ENCODE peak calls at places on chromosomes 13 and 19, in four cellular contexts. One of them, this sample, is unnamed.

GRCh38 chr19:48543121-48543710 is 8.8 kb upstream of the SULT2B1 start:
- DNase-seq in fibroblast of pulmonary artery: peak; percentile 62
- DNase-seq in body of pancreas: peak; percentile 29
- DNase-seq in psoas muscle: peak; percentile 67
- DNase-seq in this sample: no peak

GRCh38 chr19:45306522-45307027 is 16.1 kb downstream of the CKM start:
- DNase-seq in fibroblast of pulmonary artery: no peak
- DNase-seq in psoas muscle: no peak
- DNase-seq in body of pancreas: no peak
- DNase-seq in this sample: no peak

GRCh38 chr13:73698859-73699258 is 435.3 kb downstream of the KLF12 start:
- DNase-seq in body of pancreas: no peak
- DNase-seq in psoas muscle: no peak
- DNase-seq in fibroblast of pulmonary artery: peak; percentile 16
- DNase-seq in this sample: no peak

GRCh38 chr19:45355910-45356309 is 14.5 kb downstream of the ERCC2 start:
- DNase-seq in fibroblast of pulmonary artery: no peak
- DNase-seq in body of pancreas: no peak
- DNase-seq in psoas muscle: no peak
- DNase-seq in this sample: no peak

GRCh38 chr19:55461259-55461973 is at the start of gene ISOC2:
- DNase-seq in fibroblast of pulmonary artery: peak; percentile 100
- DNase-seq in body of pancreas: peak; percentile 100
- DNase-seq in psoas muscle: peak; percentile 100
- DNase-seq in this sample: peak; percentile 95

GRCh38 chr13:112651750-112652511 is 37.9 kb upstream of the ATP11A start:
- DNase-seq in fibroblast of pulmonary artery: no peak
- DNase-seq in body of pancreas: no peak
- DNase-seq in psoas muscle: no peak
- DNase-seq in this sample: no peak

GRCh38 chr13:29428310-29428991 is 167.0 kb downstream of the SLC7A1 start:
- DNase-seq in psoas muscle: peak; percentile 52
- DNase-seq in fibroblast of pulmonary artery: no peak
- DNase-seq in body of pancreas: no peak
- DNase-seq in this sample: no peak

GRCh38 chr13:98564204-98564603 is 12.7 kb downstream of the STK24 start:
- DNase-seq in fibroblast of pulmonary artery: no peak
- DNase-seq in body of pancreas: no peak
- DNase-seq in psoas muscle: no peak
- DNase-seq in this sample: no peak

GRCh38 chr19:58182577-58182988 is 278 bp upstream of the ZNF274 start:
- DNase-seq in fibroblast of pulmonary artery: no peak
- DNase-seq in psoas muscle: no peak
- DNase-seq in body of pancreas: no peak
- DNase-seq in this sample: no peak

GRCh38 chr13:51785592-51786424 is 18.2 kb downstream of the DHRS12 start:
- DNase-seq in body of pancreas: peak; percentile 62
- DNase-seq in fibroblast of pulmonary artery: peak; percentile 51
- DNase-seq in psoas muscle: peak; percentile 72
- DNase-seq in this sample: no peak

GRCh38 chr13:79423801-79424642 is 18.0 kb upstream of the RBM26 start:
- DNase-seq in body of pancreas: no peak
- DNase-seq in fibroblast of pulmonary artery: peak; percentile 80
- DNase-seq in psoas muscle: no peak
- DNase-seq in this sample: peak; percentile 14

GRCh38 chr13:36088001-36088400 is 43.2 kb downstream of the DCLK1 start:
- DNase-seq in psoas muscle: no peak
- DNase-seq in body of pancreas: no peak
- DNase-seq in fibroblast of pulmonary artery: no peak
- DNase-seq in this sample: peak; percentile 60

GRCh38 chr13:73440296-73440895 is 381.6 kb downstream of the KLF5 start:
- DNase-seq in fibroblast of pulmonary artery: peak; percentile 29
- DNase-seq in body of pancreas: no peak
- DNase-seq in psoas muscle: no peak
- DNase-seq in this sample: no peak

GRCh38 chr19:38122402-38123093 is 101.5 kb downstream of the DPF1 start:
- DNase-seq in psoas muscle: no peak
- DNase-seq in fibroblast of pulmonary artery: no peak
- DNase-seq in body of pancreas: no peak
- DNase-seq in this sample: no peak

GRCh38 chr13:82076421-82076820 is 1735.5 kb upstream of the SPRY2 start:
- DNase-seq in body of pancreas: no peak
- DNase-seq in psoas muscle: no peak
- DNase-seq in fibroblast of pulmonary artery: no peak
- DNase-seq in this sample: no peak

GRCh38 chr19:3346677-3347353 is 19.6 kb upstream of the NFIC start:
- DNase-seq in fibroblast of pulmonary artery: peak; percentile 79
- DNase-seq in body of pancreas: peak; percentile 93
- DNase-seq in psoas muscle: peak; percentile 89
- DNase-seq in this sample: no peak

GRCh38 chr19:20162821-20163220 is 4.2 kb upstream of the ZNF486 start:
- DNase-seq in psoas muscle: no peak
- DNase-seq in fibroblast of pulmonary artery: no peak
- DNase-seq in body of pancreas: no peak
- DNase-seq in this sample: no peak

GRCh38 chr19:53612762-53613526 is 18.9 kb upstream of the DPRX start:
- DNase-seq in body of pancreas: no peak
- DNase-seq in fibroblast of pulmonary artery: no peak
- DNase-seq in psoas muscle: no peak
- DNase-seq in this sample: no peak

GRCh38 chr13:57724486-57725272 is 93.1 kb downstream of the PCDH17 start:
- DNase-seq in body of pancreas: no peak
- DNase-seq in psoas muscle: no peak
- DNase-seq in fibroblast of pulmonary artery: no peak
- DNase-seq in this sample: no peak

GRCh38 chr13:19794552-19795143 is 11.9 kb upstream of the PSPC1 start:
- DNase-seq in psoas muscle: no peak
- DNase-seq in body of pancreas: no peak
- DNase-seq in fibroblast of pulmonary artery: no peak
- DNase-seq in this sample: no peak

GRCh38 chr19:12825259-12826131 is 8.9 kb downstream of the RTBDN start:
- DNase-seq in psoas muscle: no peak
- DNase-seq in fibroblast of pulmonary artery: no peak
- DNase-seq in body of pancreas: no peak
- DNase-seq in this sample: no peak

GRCh38 chr19:18439025-18439909 is 1.3 kb upstream of the ISYNA1 start:
- DNase-seq in fibroblast of pulmonary artery: peak; percentile 65
- DNase-seq in body of pancreas: peak; percentile 56
- DNase-seq in psoas muscle: no peak
- DNase-seq in this sample: no peak

GRCh38 chr19:50534478-50534877 is 20.8 kb upstream of the ASPDH start:
- DNase-seq in fibroblast of pulmonary artery: no peak
- DNase-seq in psoas muscle: no peak
- DNase-seq in body of pancreas: no peak
- DNase-seq in this sample: no peak
- H3K4me3 ChIP-seq in fibroblast of pulmonary artery: no peak overlapping the region
- H3K4me3 ChIP-seq in psoas muscle: no peak overlapping the region
- H3K4me3 ChIP-seq in body of pancreas: no peak overlapping the region
- H3K4me3 ChIP-seq in this sample: no peak overlapping the region

GRCh38 chr13:106243011-106243410 is 292.5 kb downstream of the EFNB2 start:
- DNase-seq in fibroblast of pulmonary artery: no peak
- DNase-seq in psoas muscle: no peak
- DNase-seq in body of pancreas: no peak
- DNase-seq in this sample: no peak

GRCh38 chr13:106242554-106242953 is 292.9 kb downstream of the EFNB2 start:
- DNase-seq in psoas muscle: no peak
- DNase-seq in fibroblast of pulmonary artery: no peak
- DNase-seq in body of pancreas: no peak
- DNase-seq in this sample: no peak

GRCh38 chr13:106241974-106242373 is 293.5 kb downstream of the EFNB2 start:
- DNase-seq in psoas muscle: no peak
- DNase-seq in fibroblast of pulmonary artery: no peak
- DNase-seq in body of pancreas: no peak
- DNase-seq in this sample: no peak

GRCh38 chr13:106246817-106247216 is 288.6 kb downstream of the EFNB2 start:
- DNase-seq in fibroblast of pulmonary artery: no peak
- DNase-seq in body of pancreas: no peak
- DNase-seq in psoas muscle: no peak
- DNase-seq in this sample: no peak

DNA sequence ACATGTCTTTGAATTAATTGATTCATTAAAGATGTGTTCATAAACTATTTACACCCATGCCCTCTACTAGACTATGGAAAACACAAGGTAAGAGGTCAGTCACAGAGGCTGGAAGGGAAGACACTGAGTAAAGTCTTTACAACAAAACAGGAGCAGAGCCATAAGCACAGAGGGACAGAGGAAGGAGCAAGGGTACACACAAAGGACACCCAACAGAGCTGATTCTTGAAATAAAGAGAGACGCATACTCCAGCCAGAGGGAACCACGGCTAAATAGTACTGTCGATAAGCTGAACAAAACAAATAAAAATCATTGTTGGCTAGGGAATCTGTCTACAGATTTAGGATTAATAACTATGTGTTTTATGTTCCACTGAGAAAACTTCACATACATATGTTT is 289.2 kb downstream of the EFNB2 start:
- DNase-seq in fibroblast of pulmonary artery: no peak
- DNase-seq in psoas muscle: no peak
- DNase-seq in body of pancreas: no peak
- DNase-seq in this sample: no peak
- TF ChIP-seq CTCF in fibroblast of pulmonary artery: no peak
- TF ChIP-seq CTCF in psoas muscle: no peak
- TF ChIP-seq CTCF in body of pancreas: no peak
- TF ChIP-seq CTCF in this sample: no peak

GRCh38 chr13:50527612-50528509 is 315.6 kb downstream of the DLEU7 start:
- DNase-seq in body of pancreas: no peak
- DNase-seq in psoas muscle: no peak
- DNase-seq in fibroblast of pulmonary artery: no peak
- DNase-seq in this sample: no peak

GRCh38 chr13:50526771-50527567 is 316.5 kb downstream of the DLEU7 start:
- DNase-seq in psoas muscle: peak; percentile 61
- DNase-seq in fibroblast of pulmonary artery: no peak
- DNase-seq in body of pancreas: no peak
- DNase-seq in this sample: no peak

GRCh38 chr13:50531917-50532899 is 311.3 kb downstream of the DLEU7 start:
- DNase-seq in fibroblast of pulmonary artery: peak; percentile 71
- DNase-seq in psoas muscle: no peak
- DNase-seq in body of pancreas: no peak
- DNase-seq in this sample: no peak

GRCh38 chr13:50524540-50524939 is 319.0 kb downstream of the DLEU7 start:
- DNase-seq in psoas muscle: no peak
- DNase-seq in fibroblast of pulmonary artery: no peak
- DNase-seq in body of pancreas: no peak
- DNase-seq in this sample: no peak

GRCh38 chr13:50529154-50529882 is 314.2 kb downstream of the DLEU7 start:
- DNase-seq in fibroblast of pulmonary artery: peak; percentile 93
- DNase-seq in psoas muscle: peak; percentile 90
- DNase-seq in body of pancreas: peak; percentile 80
- DNase-seq in this sample: no peak
- H3K4me3 ChIP-seq in fibroblast of pulmonary artery: no peak overlapping the region
- H3K4me3 ChIP-seq in psoas muscle: peak overlapping the region; percentile 54
- H3K4me3 ChIP-seq in body of pancreas: no peak overlapping the region
- H3K4me3 ChIP-seq in this sample: no peak overlapping the region

DNA sequence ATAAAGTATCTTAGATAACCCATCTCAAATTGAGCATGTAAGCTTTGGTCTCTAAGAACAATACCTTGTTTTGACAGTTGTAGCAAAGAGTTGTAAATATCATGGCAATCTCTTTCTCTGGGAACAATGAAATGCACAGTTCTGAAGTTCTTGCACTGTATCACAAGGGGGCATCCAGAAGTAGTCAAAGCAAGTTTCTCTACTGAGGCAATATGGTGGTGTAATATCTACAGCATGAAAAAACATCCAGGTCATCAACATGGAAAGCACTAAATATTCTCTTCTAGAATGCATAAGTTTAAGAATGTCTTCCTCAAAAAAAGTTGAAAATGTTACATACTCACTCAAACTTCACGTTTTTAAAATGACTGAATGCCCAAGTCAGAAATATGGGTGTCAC is 19.6 kb downstream of the MTMR6 start:
- DNase-seq in body of pancreas: no peak
- DNase-seq in fibroblast of pulmonary artery: peak; percentile 50
- DNase-seq in psoas muscle: no peak
- DNase-seq in this sample: no peak
- TF ChIP-seq CTCF in body of pancreas: no peak
- TF ChIP-seq CTCF in fibroblast of pulmonary artery: peak; percentile 40
- TF ChIP-seq CTCF in psoas muscle: no peak
- TF ChIP-seq CTCF in this sample: no peak

DNA sequence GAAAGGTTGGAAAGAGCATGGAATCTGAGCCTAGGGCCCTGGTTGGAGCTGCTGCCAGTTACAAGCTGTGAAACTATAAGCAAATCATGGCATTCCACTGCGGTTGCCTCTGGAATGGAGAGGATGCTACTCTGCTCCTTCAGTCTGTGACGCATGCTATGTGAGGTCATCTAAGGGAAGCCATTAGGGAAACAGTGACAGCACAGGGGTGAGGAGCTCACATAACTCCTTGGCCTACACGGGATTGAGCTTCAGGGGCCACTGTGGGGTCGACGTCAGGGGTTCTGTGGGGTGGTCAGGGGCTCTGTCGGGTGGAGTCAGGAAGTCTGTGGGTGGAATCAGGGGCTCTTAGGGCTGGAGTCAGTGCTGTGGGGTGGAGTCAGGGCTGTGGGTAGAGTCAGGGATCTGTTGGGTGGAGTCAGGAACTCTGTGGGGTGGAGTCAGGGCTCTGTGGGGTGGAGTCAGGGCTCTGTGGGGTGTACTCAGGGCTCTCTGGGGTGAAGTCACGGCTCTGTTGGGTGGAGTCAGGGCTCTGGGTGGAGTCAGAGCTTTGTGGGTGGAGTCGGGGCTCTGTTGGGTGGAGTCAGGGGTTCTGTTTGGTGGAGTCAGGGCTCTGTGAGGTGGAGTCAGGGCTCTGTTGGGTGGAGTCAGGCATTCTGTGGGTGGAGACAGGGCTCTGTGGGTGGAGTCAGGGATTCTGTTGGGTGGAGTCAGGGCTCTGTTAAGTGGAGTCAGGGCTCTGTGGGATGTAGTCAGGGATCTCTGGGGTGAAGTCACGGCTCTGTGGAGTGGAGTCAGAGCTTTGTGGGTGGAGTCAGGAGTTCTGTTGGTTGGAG is 35.8 kb upstream of the MEDAG start:
- DNase-seq in body of pancreas: peak; percentile 34
- DNase-seq in fibroblast of pulmonary artery: peak; percentile 99
- DNase-seq in psoas muscle: peak; percentile 90
- DNase-seq in this sample: no peak
- H3K4me3 ChIP-seq in body of pancreas: no peak overlapping the region
- H3K4me3 ChIP-seq in fibroblast of pulmonary artery: no peak overlapping the region
- H3K4me3 ChIP-seq in psoas muscle: no peak overlapping the region
- H3K4me3 ChIP-seq in this sample: no peak overlapping the region

GRCh38 chr19:15421136-15421535 is 2.3 kb upstream of the AKAP8L start:
- DNase-seq in body of pancreas: no peak
- DNase-seq in fibroblast of pulmonary artery: no peak
- DNase-seq in psoas muscle: peak; percentile 37
- DNase-seq in this sample: no peak
- TF ChIP-seq CTCF in body of pancreas: no peak
- TF ChIP-seq CTCF in fibroblast of pulmonary artery: no peak
- TF ChIP-seq CTCF in psoas muscle: no peak
- TF ChIP-seq CTCF in this sample: no peak

This sample was measured in kidney epithelial cell.